ENCODE peak calls at places on chromosomes 1 and 21, in nine cellular contexts. D is GM12891, Z is stomach, N is spleen, C is heart left ventricle, U is IMR-90, I is body of pancreas, S is adrenal gland, R is sigmoid colon. B is an unnamed sample.

GRCh38 chr1:26122988-26123973 is 11.7 kb downstream of the PDIK1L start:
- DNase-seq in I (no peak), Z (no peak), C (no peak), N (no peak), R (no peak), D (no peak), U (peak), S (peak), B (no peak)

GRCh38 chr1:12745992-12746323 is at the start of gene CFAP107:
- DNase-seq in S (no peak), D (no peak), N (no peak), Z (no peak), R (no peak), U (no peak), C (no peak), I (no peak), B (no peak)

GRCh38 chr21:46284077-46284644 is 1.2 kb downstream of the MCM3AP start:
- DNase-seq in C (no peak), U (no peak), N (no peak), I (no peak), D (no peak), S (no peak), Z (no peak), R (no peak), B (no peak)

GRCh38 chr21:45332415-45332814 is 44.7 kb upstream of the POFUT2 start:
- DNase-seq in U (no peak), R (peak), D (no peak), N (peak), I (no peak), Z (no peak), S (no peak), C (no peak), B (no peak)

GRCh38 chr1:43586136-43586726 is 55.5 kb downstream of the PTPRF start:
- DNase-seq in U (no peak), N (no peak), C (no peak), I (no peak), S (no peak), R (no peak), D (no peak), Z (no peak), B (no peak)

GRCh38 chr1:66933887-66934700 is 9.3 kb downstream of the MIER1 start:
- DNase-seq in Z (no peak), D (no peak), R (no peak), C (no peak), I (no peak), N (no peak), U (no peak), S (no peak), B (no peak)

GRCh38 chr1:14924012-14924452 is 229.5 kb upstream of the TMEM51 start:
- DNase-seq in D (peak), U (peak), S (peak), R (peak), I (peak), C (peak), N (peak), Z (peak), B (peak)

GRCh38 chr1:82646336-82646735 is 845.6 kb downstream of the ADGRL2 start:
- DNase-seq in U (no peak), D (no peak), R (no peak), Z (no peak), S (no peak), N (no peak), C (no peak), I (no peak), B (no peak)

GRCh38 chr1:181366910-181367309 is 116.4 kb upstream of the CACNA1E start:
- DNase-seq in R (no peak), N (no peak), C (no peak), Z (no peak), I (no peak), S (no peak), U (no peak), D (no peak), B (no peak)

GRCh38 chr1:19210772-19211549 is 895 bp upstream of the UBR4 start:
- DNase-seq in R (no peak), U (peak), I (no peak), N (no peak), D (no peak), S (no peak), Z (no peak), C (no peak), B (no peak)

GRCh38 chr1:112619518-112620458 is at the start of gene CAPZA1:
- DNase-seq in S (peak), Z (peak), R (peak), N (peak), I (peak), C (peak), D (peak), U (peak), B (peak)

GRCh38 chr21:42048870-42049577 is 22.1 kb upstream of the UMODL1 start:
- DNase-seq in I (no peak), R (no peak), U (no peak), N (peak), D (no peak), Z (no peak), C (no peak), S (no peak), B (no peak)

GRCh38 chr1:48048064-48048463 is 50.9 kb upstream of the TRABD2B start:
- DNase-seq in Z (no peak), N (no peak), S (no peak), D (no peak), C (peak), R (no peak), I (peak), U (peak), B (no peak)

GRCh38 chr1:235093685-235094592 is 34.7 kb downstream of the TOMM20 start:
- DNase-seq in U (peak), Z (peak), N (peak), D (peak), S (peak), R (peak), I (peak), C (peak), B (no peak)

GRCh38 chr1:7885513-7886298 is 32.8 kb upstream of the UTS2 start:
- DNase-seq in I (peak), N (no peak), R (no peak), D (no peak), C (no peak), Z (peak), U (no peak), S (peak), B (no peak)

GRCh38 chr1:90779573-90779972 is 62.5 kb upstream of the BARHL2 start:
- DNase-seq in U (no peak), Z (no peak), S (no peak), R (no peak), I (no peak), N (no peak), D (no peak), C (no peak), B (no peak)

GRCh38 chr1:90370696-90371095 is 346.4 kb downstream of the BARHL2 start:
- DNase-seq in N (no peak), U (no peak), R (no peak), I (no peak), D (no peak), C (no peak), S (no peak), Z (no peak), B (no peak)

GRCh38 chr1:118989878-118990378 is 1.8 kb upstream of the TBX15 start:
- DNase-seq in Z (no peak), C (no peak), I (no peak), U (no peak), S (no peak), D (no peak), R (no peak), N (no peak), B (no peak)

GRCh38 chr1:3690282-3691065 is 38.2 kb downstream of the TP73 start:
- DNase-seq in I (no peak), S (no peak), R (no peak), C (no peak), D (no peak), U (no peak), N (no peak), Z (no peak), B (no peak)

GRCh38 chr1:95169544-95169943 is 52.4 kb downstream of the TLCD4 start:
- DNase-seq in D (no peak), U (no peak), C (no peak), N (no peak), I (no peak), S (no peak), Z (no peak), R (no peak), B (no peak)
- TF ChIP-seq POLR2A in D (no peak), U (no peak), C (no peak), N (no peak), I (no peak), S (no peak), Z (no peak), R (no peak), B (no peak)

DNA sequence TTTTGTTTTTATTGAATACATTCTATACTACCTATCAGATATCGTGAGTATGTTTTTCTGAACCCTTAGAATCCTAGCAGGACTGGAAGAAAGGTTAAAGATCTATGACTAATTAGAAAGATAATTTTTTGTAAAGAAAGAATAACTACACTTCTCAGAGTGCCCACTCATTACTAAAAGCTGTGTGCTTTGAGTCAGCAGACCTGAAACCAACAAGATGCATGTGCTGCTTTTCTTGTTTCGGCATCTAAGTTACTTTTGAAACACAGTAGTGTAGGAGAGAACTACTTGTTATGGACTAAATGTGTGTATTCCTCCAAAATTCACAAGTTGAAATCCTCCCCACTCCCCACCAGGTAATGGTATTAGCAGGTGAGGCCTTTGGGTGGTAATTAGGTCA is 127.8 kb upstream of the ESRRG start:
- DNase-seq in I (no peak), S (no peak), N (no peak), Z (no peak), C (no peak), R (no peak), U (no peak), D (no peak), B (no peak)
- TF ChIP-seq POLR2A in I (no peak), S (no peak), N (no peak), Z (no peak), C (no peak), R (no peak), U (no peak), D (no peak), B (no peak)

GRCh38 chr1:212684511-212685090 is 15.0 kb downstream of the BATF3 start:
- DNase-seq in S (no peak), D (no peak), Z (no peak), R (no peak), C (no peak), N (no peak), U (no peak), I (no peak), B (no peak)

GRCh38 chr1:212684076-212684475 is 15.6 kb downstream of the BATF3 start:
- DNase-seq in C (no peak), S (no peak), R (no peak), I (no peak), Z (no peak), D (no peak), N (no peak), U (peak), B (no peak)

GRCh38 chr1:212680691-212681090 is 18.9 kb downstream of the BATF3 start:
- DNase-seq in U (no peak), S (no peak), R (no peak), Z (no peak), I (no peak), N (no peak), C (no peak), D (no peak), B (no peak)

GRCh38 chr1:212685429-212685828 is 14.2 kb downstream of the BATF3 start:
- DNase-seq in C (no peak), U (no peak), N (no peak), R (no peak), I (no peak), S (no peak), D (no peak), Z (no peak), B (no peak)

DNA sequence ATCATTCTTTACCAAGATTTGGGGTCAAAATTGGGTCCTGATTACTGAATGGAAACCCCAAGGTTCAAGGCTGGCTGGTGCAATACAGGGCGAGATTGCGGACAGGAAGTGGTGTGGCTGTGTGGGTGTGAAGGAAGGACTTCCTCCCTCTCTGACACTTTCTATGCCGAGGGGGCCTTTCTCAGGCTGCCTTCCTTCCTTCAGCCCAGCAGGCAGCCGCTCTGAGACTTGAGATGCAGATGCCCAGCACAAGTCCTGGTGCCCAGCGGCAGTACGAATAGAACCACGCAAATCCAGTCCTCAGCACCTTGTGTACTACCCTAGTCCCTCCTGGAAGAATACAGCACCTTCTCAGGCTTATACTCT is 16.3 kb downstream of the BATF3 start:
- DNase-seq in Z (no peak), S (no peak), I (peak), U (no peak), R (no peak), D (peak), C (peak), N (peak), B (no peak)
- TF ChIP-seq POLR2A in Z (no peak), S (no peak), I (no peak), U (no peak), R (no peak), D (no peak), C (no peak), N (no peak), B (no peak)

DNA sequence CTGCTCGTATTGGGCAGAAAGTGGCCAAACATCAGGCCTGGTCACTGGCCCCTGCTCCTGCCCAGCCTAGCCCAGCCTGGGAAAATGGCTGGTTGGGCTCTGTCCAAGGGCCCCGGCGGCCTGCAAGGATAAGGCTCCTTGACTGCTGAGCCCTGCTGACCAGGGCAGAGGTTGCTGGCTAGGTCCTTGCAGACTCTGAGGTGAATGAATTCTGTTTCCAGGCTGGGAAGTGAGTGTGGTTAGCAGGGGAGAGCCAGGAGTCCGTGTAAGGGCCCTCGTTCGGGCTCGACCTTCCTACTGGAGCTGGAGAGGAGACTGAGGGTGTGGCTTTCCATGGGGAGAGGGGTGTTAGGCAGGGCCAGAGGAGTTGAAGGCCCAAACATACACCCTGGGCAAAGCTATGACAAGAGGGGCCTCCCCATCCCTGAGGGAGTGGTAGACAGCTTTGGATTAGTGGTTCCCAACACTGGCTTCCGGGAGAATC is 20.6 kb downstream of the CSF1 start:
- DNase-seq in R (peak), S (peak), N (peak), D (no peak), C (peak), I (peak), U (peak), Z (peak), B (no peak)
- TF ChIP-seq POLR2A in R (no peak), S (peak), N (no peak), D (no peak), C (no peak), I (peak), U (no peak), Z (no peak), B (no peak)

GRCh38 chr1:100411019-100411418 is 58.7 kb downstream of the CDC14A start:
- DNase-seq in Z (no peak), S (no peak), D (no peak), U (no peak), I (no peak), N (no peak), C (no peak), R (no peak), B (no peak)
- TF ChIP-seq POLR2A in Z (no peak), S (no peak), D (no peak), U (no peak), I (no peak), N (no peak), C (no peak), R (no peak), B (no peak)

GRCh38 chr21:17512245-17513213 is at the start of gene CXADR:
- DNase-seq in R (no peak), I (peak), N (peak), S (peak), U (no peak), D (peak), C (peak), Z (peak), B (peak)
- TF ChIP-seq POLR2A in R (peak), I (peak), N (no peak), S (peak), U (no peak), D (no peak), C (peak), Z (no peak), B (no peak)

DNA sequence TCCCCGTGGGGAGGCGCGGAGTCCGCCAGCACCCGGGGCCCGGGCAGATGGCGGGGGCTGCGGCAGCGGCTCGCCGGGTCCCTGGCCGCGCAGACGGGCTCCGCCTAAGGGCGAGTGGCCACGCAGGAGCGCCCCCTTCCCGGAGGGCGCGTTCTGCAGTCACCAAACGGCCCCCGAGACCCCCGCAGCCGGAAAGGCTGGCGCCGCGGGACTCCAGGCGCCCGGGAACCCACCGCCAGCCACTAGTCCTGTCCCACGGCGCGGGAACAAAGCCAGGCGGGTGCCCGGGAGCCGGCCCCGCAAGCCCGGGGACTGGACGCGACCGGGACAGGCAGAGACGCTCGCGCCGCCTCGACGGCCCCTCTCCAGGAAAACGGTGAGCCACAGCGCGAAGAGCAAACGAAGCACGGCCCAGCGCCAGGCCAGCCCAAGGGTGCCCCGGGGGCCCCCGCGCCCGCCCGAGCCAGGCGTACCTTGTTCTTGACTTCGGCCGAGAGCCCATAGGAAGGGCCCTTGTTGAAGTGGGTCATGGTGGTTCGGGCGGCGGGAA is 470 bp downstream of the CNN3 start:
- DNase-seq in Z (peak), S (peak), D (peak), U (peak), I (peak), C (peak), R (peak), N (peak), B (no peak)
- TF ChIP-seq POLR2A in Z (no peak), S (no peak), D (no peak), U (no peak), I (no peak), C (no peak), R (no peak), N (no peak), B (no peak)

GRCh38 chr1:11099310-11100148 is at the start of gene EXOSC10:
- DNase-seq in U (peak), S (peak), R (peak), D (peak), C (peak), I (peak), Z (peak), N (peak), B (peak)
- TF ChIP-seq POLR2A in U (peak), S (peak), R (peak), D (peak), C (no peak), I (peak), Z (no peak), N (no peak), B (peak)

GRCh38 chr1:6579374-6580118 is at the start of gene ZBTB48:
- DNase-seq in C (peak), D (peak), I (peak), N (peak), Z (peak), S (peak), U (peak), R (peak), B (peak)
- TF ChIP-seq POLR2A in C (peak), D (peak), I (peak), N (peak), Z (peak), S (peak), U (peak), R (peak), B (peak)

GRCh38 chr1:246482780-246483179 is 24.3 kb downstream of the SMYD3 start:
- DNase-seq in Z (no peak), I (no peak), U (peak), N (no peak), S (no peak), D (no peak), C (no peak), R (no peak), B (no peak)
- TF ChIP-seq POLR2A in Z (no peak), I (no peak), U (no peak), N (no peak), S (no peak), D (no peak), C (no peak), R (no peak), B (no peak)

B was measured in H54.